ENCODE peak calls at places on chromosomes 1 and 21, in four cellular contexts. H is EL, K is left cardiac atrium, M is midbrain. W is an unnamed sample.

GRCh38 chr1:2229921-2230700 is 2.0 kb downstream of the SKI start:
- DNase-seq in M (peak), K (peak), H (peak), W (peak)

GRCh38 chr1:219555802-219556201 is 57.1 kb downstream of the ZC3H11B start:
- DNase-seq in K (no peak), H (peak), M (peak), W (peak)

GRCh38 chr1:21763236-21763635 is 19.7 kb downstream of the USP48 start:
- DNase-seq in K (no peak), M (no peak), H (no peak), W (no peak)

GRCh38 chr1:153441238-153441755 is 19.2 kb downstream of the S100A7 start:
- DNase-seq in K (no peak), H (no peak), M (no peak), W (no peak)

GRCh38 chr21:31220567-31220966 is 123.5 kb downstream of the TIAM1 start:
- DNase-seq in M (peak), H (no peak), K (no peak), W (peak)

GRCh38 chr1:76998582-76999189 is 131.4 kb downstream of the ST6GALNAC5 start:
- DNase-seq in H (peak), K (no peak), M (no peak), W (no peak)

GRCh38 chr1:186763107-186763506 is 65.6 kb upstream of the PLA2G4A start:
- DNase-seq in K (no peak), M (no peak), H (peak), W (no peak)

GRCh38 chr1:6083801-6084467 is 38.2 kb downstream of the KCNAB2 start:
- DNase-seq in H (peak), M (peak), K (no peak), W (peak)